ENCODE peak calls at places on chromosomes 16 and 17, in seven cellular contexts. O, Z, J, L, G, H and T are unnamed samples.

GRCh38 chr17:11279776-11280344 is 38.8 kb downstream of the SHISA6 start:
- DNase-seq in O (no peak), Z (no peak), J (no peak), H (no peak), G (no peak), L (no peak), T (no peak)

GRCh38 chr17:46194393-46195216 is 1.4 kb upstream of the KANSL1 start:
- DNase-seq in J (no peak), O (no peak), L (peak; percentile 67), H (no peak), Z (no peak), G (peak; percentile 79), T (peak; percentile 39)

GRCh38 chr16:86726340-86726739 is 148.0 kb downstream of the FOXL1 start:
- DNase-seq in G (no peak), H (no peak), O (no peak), Z (no peak), J (no peak), L (no peak), T (no peak)

GRCh38 chr16:25033852-25034251 is 18.7 kb upstream of the ARHGAP17 start:
- DNase-seq in J (no peak), G (no peak), O (no peak), L (peak; percentile 67), Z (no peak), H (no peak), T (no peak)

GRCh38 chr17:75010683-75011406 is 1.6 kb upstream of the MRPL58 start:
- DNase-seq in L (peak; percentile 74), Z (no peak), H (no peak), J (no peak), G (no peak), O (no peak), T (no peak)

GRCh38 chr16:785563-786535 is 2.3 kb downstream of the RPUSD1 start:
- DNase-seq in G (peak; percentile 68), Z (peak; percentile 62), J (peak; percentile 24), H (peak; percentile 5), L (no peak), O (peak; percentile 88), T (no peak)

GRCh38 chr17:4178651-4179050 is 35.7 kb downstream of the CYB5D2 start:
- DNase-seq in J (no peak), O (no peak), H (no peak), G (no peak), Z (no peak), L (no peak), T (no peak)

GRCh38 chr17:7589891-7590611 is at the start of gene SOX15:
- DNase-seq in G (no peak), J (no peak), O (no peak), H (no peak), Z (no peak), L (peak; percentile 56), T (no peak)

GRCh38 chr17:67139784-67140665 is 95.7 kb downstream of the CACNG1 start:
- DNase-seq in J (peak; percentile 18), Z (no peak), H (peak; percentile 12), L (peak; percentile 53), G (no peak), O (no peak), T (no peak)

GRCh38 chr17:29722411-29723198 is 99.9 kb upstream of the CORO6 start:
- DNase-seq in O (no peak), J (no peak), G (peak; percentile 72), L (peak; percentile 98), H (peak; percentile 75), Z (no peak), T (no peak)

GRCh38 chr17:79114455-79115301 is 40.1 kb downstream of the ENGASE start:
- DNase-seq in Z (no peak), J (no peak), L (peak; percentile 7), G (no peak), O (no peak), H (no peak), T (no peak)

GRCh38 chr16:85392756-85393673 is 220.1 kb upstream of the GSE1 start:
- DNase-seq in G (no peak), J (no peak), Z (no peak), O (no peak), L (no peak), H (no peak), T (no peak)

GRCh38 chr16:886802-887731 is 83.7 kb downstream of the LMF1 start:
- DNase-seq in L (no peak), J (no peak), G (no peak), O (no peak), Z (no peak), H (no peak), T (no peak)

GRCh38 chr17:44989552-44990138 is 21.5 kb upstream of the C1QL1 start:
- DNase-seq in G (peak; percentile 42), Z (no peak), O (no peak), L (no peak), H (no peak), J (no peak), T (no peak)

GRCh38 chr16:62036101-62036806 is at the start of gene CDH8:
- DNase-seq in O (peak; percentile 71), G (no peak), Z (no peak), L (no peak), J (peak; percentile 51), H (no peak), T (no peak)

GRCh38 chr16:47976609-47977180 is 179.1 kb downstream of the ABCC12 start:
- DNase-seq in G (no peak), Z (no peak), O (no peak), H (no peak), L (no peak), J (no peak), T (no peak)

GRCh38 chr16:24819462-24820040 is 26.2 kb upstream of the SLC5A11 start:
- DNase-seq in J (no peak), G (no peak), H (no peak), L (no peak), O (no peak), Z (no peak), T (no peak)

GRCh38 chr17:50689956-50690886 is 17.5 kb downstream of the ANKRD40 start:
- DNase-seq in G (no peak), H (no peak), J (peak; percentile 67), L (peak; percentile 53), Z (no peak), O (no peak), T (no peak)

GRCh38 chr17:44501866-44502265 is 1.3 kb downstream of the GPATCH8 start:
- DNase-seq in H (no peak), L (no peak), J (no peak), Z (no peak), O (no peak), G (no peak), T (no peak)

GRCh38 chr16:75550211-75550662 is 5.8 kb downstream of the TMEM231 start:
- DNase-seq in L (peak; percentile 62), O (no peak), J (peak; percentile 60), Z (no peak), G (peak; percentile 40), H (no peak), T (no peak)

GRCh38 chr16:74677868-74678267 is 11.2 kb upstream of the RFWD3 start:
- DNase-seq in J (no peak), Z (no peak), H (no peak), L (no peak), O (no peak), G (no peak), T (no peak)

GRCh38 chr17:55167024-55167721 is 97.6 kb upstream of the HLF start:
- DNase-seq in L (peak; percentile 50), O (no peak), H (no peak), G (no peak), Z (no peak), J (no peak), T (no peak)

GRCh38 chr17:35749560-35750412 is 3.3 kb downstream of the GAS2L2 start:
- DNase-seq in O (no peak), G (no peak), J (no peak), H (no peak), L (no peak), Z (no peak), T (no peak)

GRCh38 chr16:10033561-10033960 is 148.7 kb downstream of the GRIN2A start:
- DNase-seq in H (no peak), O (no peak), J (no peak), L (no peak), Z (no peak), G (no peak), T (no peak)

GRCh38 chr16:9489823-9490467 is 398.5 kb downstream of the HAPSTR1 start:
- DNase-seq in H (no peak), J (peak; percentile 56), L (no peak), G (no peak), Z (no peak), O (no peak), T (no peak)

GRCh38 chr17:4536259-4536741 is 18.9 kb downstream of the MYBBP1A start:
- DNase-seq in L (no peak), H (no peak), G (peak; percentile 28), Z (no peak), J (peak; percentile 64), O (no peak), T (no peak)

GRCh38 chr17:37818689-37819088 is 73.8 kb upstream of the HNF1B start:
- DNase-seq in H (no peak), G (no peak), Z (no peak), J (no peak), L (peak; percentile 83), O (no peak), T (peak; percentile 57)

GRCh38 chr16:87914326-87914725 is 22.0 kb downstream of the CA5A start:
- DNase-seq in G (no peak), H (no peak), L (no peak), Z (no peak), O (no peak), J (no peak), T (no peak)

GRCh38 chr16:48317614-48318013 is 67.6 kb downstream of the SIAH1 start:
- DNase-seq in Z (no peak), G (no peak), L (peak; percentile 59), H (peak; percentile 78), O (no peak), J (no peak), T (peak; percentile 10)

GRCh38 chr16:46751381-46751780 is 3.2 kb upstream of the MYLK3 start:
- DNase-seq in J (no peak), G (no peak), O (no peak), L (no peak), H (no peak), Z (no peak), T (no peak)

GRCh38 chr16:678858-679807 is 1.1 kb upstream of the STUB1 start:
- DNase-seq in J (peak; percentile 82), O (no peak), G (peak; percentile 67), L (peak; percentile 27), Z (no peak), H (no peak), T (no peak)

GRCh38 chr17:45050680-45051059 is 762 bp downstream of the DCAKD start:
- DNase-seq in L (peak; percentile 71), O (no peak), G (peak; percentile 37), J (no peak), Z (no peak), H (no peak), T (no peak)

GRCh38 chr16:239948-240277 is 5.3 kb downstream of the FAM234A start:
- DNase-seq in J (peak; percentile 16), H (no peak), Z (no peak), L (no peak), O (no peak), G (no peak), T (no peak)

GRCh38 chr16:4654387-4654901 is 29.8 kb downstream of the MGRN1 start:
- DNase-seq in H (no peak), G (no peak), J (no peak), L (no peak), O (no peak), Z (no peak), T (no peak)

GRCh38 chr17:4594406-4595349 is 10.3 kb downstream of the SMTNL2 start:
- DNase-seq in O (no peak), Z (no peak), J (no peak), H (no peak), G (peak; percentile 38), L (no peak), T (no peak)